ENCODE peak calls at places on chromosomes 3 and 15, in eight cellular contexts. H, S, P, X, V, Y, D and R are unnamed samples.

GRCh38 chr3:175916151-175916946 is 1057.2 kb downstream of the NAALADL2 start:
- DNase-seq in H (no peak), V (no peak), P (peak), D (no peak), Y (no peak), S (no peak), X (no peak), R (no peak)

GRCh38 chr3:43176666-43177065 is 70.8 kb upstream of the POMGNT2 start:
- DNase-seq in Y (no peak), S (no peak), D (no peak), H (no peak), P (no peak), X (no peak), V (no peak), R (no peak)

GRCh38 chr3:24318668-24319287 is 175.9 kb downstream of the THRB start:
- DNase-seq in Y (no peak), P (peak), H (no peak), D (no peak), X (peak), S (no peak), V (peak), R (no peak)

GRCh38 chr3:48952510-48953118 is 34.0 kb downstream of the ARIH2 start:
- DNase-seq in D (no peak), H (no peak), Y (peak), P (no peak), S (no peak), V (peak), X (peak), R (no peak)

GRCh38 chr3:197997936-197998335 is 37.9 kb downstream of the LMLN start:
- DNase-seq in D (no peak), H (no peak), V (no peak), S (no peak), Y (no peak), P (no peak), X (no peak), R (no peak)

GRCh38 chr3:171776411-171776810 is 33.9 kb downstream of the PLD1 start:
- DNase-seq in S (no peak), V (no peak), P (no peak), H (no peak), Y (no peak), D (no peak), X (no peak), R (no peak)

GRCh38 chr3:110473405-110473804 is 598.2 kb upstream of the NECTIN3 start:
- DNase-seq in P (no peak), X (no peak), D (no peak), Y (no peak), H (no peak), V (no peak), S (no peak), R (no peak)

GRCh38 chr3:19662516-19662915 is 271.5 kb downstream of the EFHB start:
- DNase-seq in Y (no peak), S (no peak), H (no peak), D (no peak), V (no peak), X (no peak), P (no peak), R (no peak)

GRCh38 chr3:142896201-142896755 is 7.4 kb upstream of the PCOLCE2 start:
- DNase-seq in Y (no peak), D (no peak), V (peak), S (no peak), P (peak), H (no peak), X (peak), R (no peak)

GRCh38 chr3:160140756-160141155 is 84.5 kb upstream of the C3orf80 start:
- DNase-seq in P (no peak), Y (no peak), X (no peak), V (no peak), H (no peak), D (no peak), S (no peak), R (no peak)

GRCh38 chr15:40062816-40063562 is 24.0 kb upstream of the SRP14 start:
- DNase-seq in P (no peak), V (no peak), X (no peak), D (no peak), Y (no peak), H (no peak), S (no peak), R (no peak)
- TF ChIP-seq CTCF in P (no peak), V (no peak), X (no peak), D (no peak), Y (no peak), H (no peak), S (no peak), R (no peak)

GRCh38 chr15:67468431-67468830 is 52.5 kb upstream of the C15orf61 start:
- DNase-seq in P (no peak), X (no peak), V (no peak), S (no peak), D (no peak), Y (no peak), H (no peak), R (no peak)
- H3K4me3 ChIP-seq in P (no peak), X (no peak), V (no peak), S (no peak), D (no peak), Y (no peak), H (no peak), R (no peak)

DNA sequence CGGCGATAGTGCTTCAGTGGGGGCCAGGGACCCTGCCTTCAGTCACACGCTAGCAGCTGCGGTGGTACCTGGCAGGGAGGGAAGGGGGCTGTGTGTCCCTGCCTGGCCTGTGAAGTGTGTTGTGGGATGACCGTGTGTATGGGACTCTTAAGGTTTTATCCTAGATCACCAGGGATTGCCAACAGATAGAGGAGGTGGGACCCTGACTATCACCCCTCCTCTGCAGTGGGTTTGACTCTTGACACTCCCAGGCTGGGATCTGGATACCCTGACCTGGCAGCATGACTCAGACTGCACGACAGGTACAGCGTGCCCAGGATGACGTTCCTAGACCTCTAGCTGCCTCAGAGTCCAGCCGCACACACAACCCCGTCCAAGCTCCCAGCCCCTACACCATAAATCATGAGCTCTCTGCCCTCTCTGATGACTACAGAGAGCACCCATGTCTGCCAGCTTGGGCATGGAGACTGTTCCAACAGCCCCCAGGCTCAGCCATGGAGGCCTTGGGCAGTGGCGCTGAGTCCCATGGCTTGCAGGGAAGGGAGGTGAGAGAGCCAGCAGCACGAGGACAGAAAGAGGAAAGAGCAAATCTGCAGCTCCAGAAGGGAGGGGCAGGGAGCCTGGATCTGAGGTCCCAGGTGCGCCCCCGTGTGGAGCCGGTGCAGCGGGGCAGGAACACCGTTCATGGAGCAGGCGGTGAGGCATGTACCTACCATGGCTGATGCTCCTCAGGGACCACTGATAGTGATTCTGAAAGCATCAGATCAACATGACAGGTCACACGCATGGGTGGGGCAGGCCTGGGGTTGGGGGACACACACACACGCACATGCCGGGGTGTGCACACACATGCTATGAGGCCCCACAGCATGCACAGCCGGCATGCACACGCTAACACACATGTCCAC is 71.0 kb downstream of the ADAMTS7 start:
- DNase-seq in V (peak), Y (peak), H (peak), P (no peak), S (no peak), D (no peak), X (peak), R (peak)
- TF ChIP-seq CTCF in V (peak), Y (peak), H (peak), P (peak), S (peak), D (peak), X (peak), R (peak)

DNA sequence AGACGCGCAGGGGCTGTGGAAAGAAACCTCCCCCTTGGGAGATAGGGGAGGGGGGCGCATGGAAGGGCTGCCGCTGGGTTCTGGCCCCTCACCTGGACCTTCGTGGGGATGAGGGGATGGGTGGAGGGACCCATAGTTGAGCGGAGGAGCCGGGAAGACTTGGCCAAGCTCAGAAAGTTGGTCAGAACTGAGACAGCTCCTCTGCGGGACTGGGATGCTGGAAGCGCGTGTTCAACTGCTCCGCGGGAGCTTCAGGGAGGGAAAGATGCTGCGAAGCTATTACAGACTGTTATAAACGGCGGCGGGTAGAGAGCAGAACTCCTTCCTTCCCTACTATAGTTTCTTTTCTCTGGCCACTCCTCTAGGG is 875 bp downstream of the SYNPR start:
- DNase-seq in X (no peak), S (no peak), H (no peak), V (no peak), P (no peak), Y (no peak), D (no peak), R (no peak)
- H3K4me3 ChIP-seq in X (no peak), S (peak), H (no peak), V (peak), P (no peak), Y (no peak), D (no peak), R (no peak)

GRCh38 chr3:94522488-94522887 is 459.6 kb downstream of the NSUN3 start:
- DNase-seq in P (no peak), D (no peak), H (no peak), X (no peak), V (no peak), Y (no peak), S (no peak), R (no peak)
- TF ChIP-seq CTCF in P (no peak), D (peak), H (no peak), X (peak), V (no peak), Y (no peak), S (no peak), R (no peak)

DNA sequence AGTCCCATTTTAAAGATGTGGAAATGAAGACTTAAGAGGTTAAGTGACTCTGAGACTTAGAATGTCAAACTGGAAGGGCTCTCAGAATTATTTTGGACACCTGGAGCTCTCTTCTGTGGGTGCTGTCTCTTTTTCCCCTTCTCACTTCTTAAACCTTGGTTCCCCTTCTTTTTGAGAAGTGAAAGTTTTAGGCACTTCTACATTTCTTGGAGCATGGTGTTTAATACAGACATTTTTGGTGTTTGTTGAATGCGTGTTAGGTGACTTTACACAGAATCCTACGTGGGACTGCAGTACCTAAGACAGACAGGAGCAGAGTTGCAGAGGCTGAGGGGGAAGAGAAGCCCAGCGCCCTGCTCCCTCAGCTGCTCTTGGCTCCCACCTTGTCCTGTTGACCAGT is 133.3 kb downstream of the MDFIC2 start:
- DNase-seq in D (no peak), X (no peak), H (no peak), V (no peak), Y (no peak), S (no peak), P (no peak), R (peak)
- H3K4me3 ChIP-seq in D (no peak), X (no peak), H (no peak), V (no peak), Y (no peak), S (no peak), P (no peak), R (no peak)

DNA sequence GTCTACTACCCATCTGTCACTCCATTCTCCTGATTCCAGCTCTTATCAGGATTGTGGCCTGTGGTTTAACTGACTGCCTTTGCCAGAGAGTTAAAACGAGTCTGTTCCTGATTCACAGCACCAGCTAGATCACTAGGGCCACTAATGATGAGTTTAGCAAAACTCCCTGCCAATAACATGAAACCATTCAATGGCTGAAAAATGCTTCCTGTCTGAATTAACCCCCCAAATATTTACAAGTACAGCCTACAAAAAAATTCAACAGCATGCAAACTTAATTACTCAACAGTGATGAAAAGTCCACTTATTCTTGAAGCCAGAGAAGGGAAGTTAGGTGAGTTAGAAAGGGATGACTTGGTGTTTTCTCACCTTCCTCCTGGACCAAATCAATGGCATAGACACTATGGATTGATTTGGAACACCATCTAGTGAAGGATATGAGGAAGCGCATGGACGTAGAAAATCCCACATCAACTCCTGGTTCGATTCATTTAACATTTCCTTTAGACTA is 141.4 kb downstream of the TGFBR2 start:
- DNase-seq in V (peak), D (no peak), H (no peak), X (peak), P (no peak), S (no peak), Y (no peak), R (no peak)
- TF ChIP-seq CTCF in V (peak), D (peak), H (no peak), X (peak), P (peak), S (peak), Y (no peak), R (peak)

GRCh38 chr3:98243843-98244242 is 20.2 kb upstream of the OR5H6 start:
- DNase-seq in D (no peak), P (no peak), S (no peak), Y (no peak), H (no peak), V (no peak), X (no peak), R (no peak)
- H3K4me3 ChIP-seq in D (no peak), P (no peak), S (no peak), Y (no peak), H (no peak), V (no peak), X (no peak), R (no peak)